ENCODE peak calls at places on chromosomes 16 and 17, in five cellular contexts. One of them, this sample, is unnamed. For H3K4me1, the result is how much of the 10 kb centered on the place peaks cover.

GRCh38 chr17:2924211-2924610 is 128.0 kb downstream of the RAP1GAP2 start:
- DNase-seq in adrenal gland: no peak
- DNase-seq in ovary: no peak
- DNase-seq in heart left ventricle: no peak
- DNase-seq in transverse colon: no peak
- DNase-seq in this sample: no peak

GRCh38 chr16:51592013-51592501 is 441.0 kb upstream of the SALL1 start:
- DNase-seq in heart left ventricle: no peak
- DNase-seq in ovary: no peak
- DNase-seq in adrenal gland: no peak
- DNase-seq in transverse colon: no peak
- DNase-seq in this sample: no peak

GRCh38 chr17:55706808-55707773 is 15.6 kb downstream of the TMEM100 start:
- DNase-seq in ovary: no peak
- DNase-seq in transverse colon: no peak
- DNase-seq in adrenal gland: no peak
- DNase-seq in heart left ventricle: no peak
- DNase-seq in this sample: no peak

GRCh38 chr17:37148171-37148570 is 199.4 kb downstream of the AATF start:
- DNase-seq in heart left ventricle: no peak
- DNase-seq in transverse colon: no peak
- DNase-seq in ovary: no peak
- DNase-seq in adrenal gland: no peak
- DNase-seq in this sample: no peak

GRCh38 chr16:15743657-15744056 is 93.6 kb downstream of the NDE1 start:
- DNase-seq in adrenal gland: no peak
- DNase-seq in ovary: no peak
- DNase-seq in heart left ventricle: no peak
- DNase-seq in transverse colon: no peak
- DNase-seq in this sample: no peak

GRCh38 chr17:78258323-78259229 is 27.1 kb downstream of the TMEM235 start:
- DNase-seq in heart left ventricle: peak
- DNase-seq in ovary: peak
- DNase-seq in adrenal gland: no peak
- DNase-seq in transverse colon: no peak
- DNase-seq in this sample: peak

GRCh38 chr17:7293821-7294613 is 422 bp downstream of the YBX2 start:
- DNase-seq in transverse colon: peak
- DNase-seq in heart left ventricle: no peak
- DNase-seq in ovary: no peak
- DNase-seq in adrenal gland: peak
- DNase-seq in this sample: no peak

GRCh38 chr17:44794699-44795413 is 35.2 kb downstream of the GJC1 start:
- DNase-seq in adrenal gland: no peak
- DNase-seq in ovary: peak
- DNase-seq in heart left ventricle: no peak
- DNase-seq in transverse colon: no peak
- DNase-seq in this sample: no peak

GRCh38 chr16:84052071-84052622 is 9.6 kb upstream of the SLC38A8 start:
- DNase-seq in transverse colon: no peak
- DNase-seq in ovary: peak
- DNase-seq in heart left ventricle: peak
- DNase-seq in adrenal gland: no peak
- DNase-seq in this sample: peak

GRCh38 chr16:22007509-22008214 is at the start of gene MOSMO:
- DNase-seq in adrenal gland: peak
- DNase-seq in transverse colon: peak
- DNase-seq in ovary: peak
- DNase-seq in heart left ventricle: peak
- DNase-seq in this sample: peak

GRCh38 chr16:19438739-19439138 is 21.1 kb downstream of the TMC5 start:
- DNase-seq in heart left ventricle: no peak
- DNase-seq in ovary: no peak
- DNase-seq in adrenal gland: no peak
- DNase-seq in transverse colon: no peak
- DNase-seq in this sample: no peak

GRCh38 chr17:57853695-57854094 is 3.9 kb upstream of the MRPS23 start:
- DNase-seq in heart left ventricle: peak
- DNase-seq in ovary: no peak
- DNase-seq in transverse colon: peak
- DNase-seq in adrenal gland: peak
- DNase-seq in this sample: no peak

GRCh38 chr17:60135951-60136666 is 13.7 kb upstream of the CA4 start:
- DNase-seq in adrenal gland: no peak
- DNase-seq in ovary: no peak
- DNase-seq in heart left ventricle: no peak
- DNase-seq in transverse colon: peak
- DNase-seq in this sample: peak

GRCh38 chr17:71084219-71084618 is 914.9 kb downstream of the KCNJ2 start:
- DNase-seq in ovary: no peak
- DNase-seq in adrenal gland: peak
- DNase-seq in heart left ventricle: no peak
- DNase-seq in transverse colon: peak
- DNase-seq in this sample: peak

DNA sequence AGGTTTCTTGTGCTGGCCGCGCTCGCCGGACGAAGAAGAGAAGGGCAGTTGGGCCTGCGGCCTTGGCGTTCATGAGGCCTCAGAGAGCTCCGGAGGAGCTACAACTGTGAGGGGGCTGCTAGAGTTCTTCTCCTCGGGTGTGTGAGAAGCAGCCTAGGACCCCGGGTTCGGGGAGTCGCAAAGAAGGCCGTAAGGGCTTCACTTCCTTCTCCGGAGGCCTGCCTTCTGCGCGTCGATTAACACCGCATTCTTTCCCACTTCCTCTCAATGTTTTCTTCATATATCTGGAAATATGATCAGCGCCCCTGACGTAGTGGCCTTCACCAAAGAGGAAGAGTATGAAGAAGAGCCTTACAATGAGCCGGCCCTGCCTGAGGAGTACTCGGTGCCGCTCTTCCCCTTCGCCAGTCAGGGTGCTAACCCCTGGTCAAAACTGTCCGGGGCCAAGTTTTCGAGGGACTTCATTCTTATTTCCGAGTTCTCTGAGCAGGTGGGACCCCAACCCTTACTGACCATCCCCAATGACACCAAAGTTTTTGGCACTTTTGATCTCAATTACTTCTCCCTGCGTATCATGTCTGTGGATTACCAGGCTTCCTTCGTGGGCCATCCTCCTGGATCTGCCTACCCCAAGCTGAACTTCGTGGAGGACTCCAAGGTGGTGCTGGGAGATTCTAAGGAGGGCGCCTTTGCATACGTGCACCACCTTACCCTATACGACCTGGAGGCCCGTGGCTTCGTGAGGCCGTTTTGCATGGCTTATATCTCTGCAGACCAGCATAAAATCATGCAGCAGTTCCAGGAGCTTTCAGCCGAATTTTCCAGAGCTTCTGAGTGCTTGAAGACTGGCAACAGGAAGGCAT is 636 bp downstream of the SMCR8 start:
- DNase-seq in adrenal gland: no peak
- DNase-seq in transverse colon: peak
- DNase-seq in heart left ventricle: no peak
- DNase-seq in ovary: no peak
- DNase-seq in this sample: no peak
- TF ChIP-seq POLR2A in adrenal gland: no peak
- TF ChIP-seq POLR2A in transverse colon: no peak
- TF ChIP-seq POLR2A in heart left ventricle: no peak
- TF ChIP-seq POLR2A in ovary: no peak
- TF ChIP-seq POLR2A in this sample: no peak

GRCh38 chr17:73318427-73318813 is 6.6 kb upstream of the CDC42EP4 start:
- DNase-seq in ovary: no peak
- DNase-seq in adrenal gland: no peak
- DNase-seq in heart left ventricle: no peak
- DNase-seq in transverse colon: no peak
- DNase-seq in this sample: no peak

GRCh38 chr17:73317554-73318426 is 6.0 kb upstream of the CDC42EP4 start:
- DNase-seq in ovary: no peak
- DNase-seq in heart left ventricle: no peak
- DNase-seq in transverse colon: no peak
- DNase-seq in adrenal gland: no peak
- DNase-seq in this sample: no peak

GRCh38 chr17:73320601-73321264 is 8.9 kb upstream of the CDC42EP4 start:
- DNase-seq in ovary: no peak
- DNase-seq in heart left ventricle: no peak
- DNase-seq in adrenal gland: peak
- DNase-seq in transverse colon: no peak
- DNase-seq in this sample: no peak

GRCh38 chr17:73318861-73319260 is 7.1 kb upstream of the CDC42EP4 start:
- DNase-seq in heart left ventricle: no peak
- DNase-seq in adrenal gland: no peak
- DNase-seq in transverse colon: no peak
- DNase-seq in ovary: no peak
- DNase-seq in this sample: no peak

DNA sequence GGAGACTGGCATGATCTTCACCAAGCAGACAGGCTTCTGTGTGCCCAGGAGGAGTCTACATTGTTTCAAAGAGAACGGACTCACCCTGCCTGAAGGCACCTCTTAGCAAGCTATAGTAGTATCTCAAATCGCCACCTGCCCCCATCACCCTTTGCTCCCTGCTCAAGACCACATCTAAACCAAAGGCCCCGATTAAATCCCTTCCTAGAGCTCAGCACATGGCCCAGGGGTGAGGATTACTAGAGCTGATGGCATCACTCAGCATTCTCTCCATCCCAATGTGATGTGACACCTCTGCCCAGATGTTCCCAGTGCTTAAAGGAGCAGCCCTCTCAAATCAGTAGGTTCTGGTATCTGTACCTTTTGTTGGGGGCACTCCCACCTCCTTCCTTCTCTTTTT is 8.0 kb upstream of the CDC42EP4 start:
- DNase-seq in adrenal gland: no peak
- DNase-seq in heart left ventricle: no peak
- DNase-seq in ovary: no peak
- DNase-seq in transverse colon: no peak
- DNase-seq in this sample: no peak
- H3K4me1 ChIP-seq in adrenal gland: under half
- H3K4me1 ChIP-seq in heart left ventricle: under half
- H3K4me1 ChIP-seq in ovary: under half
- H3K4me1 ChIP-seq in transverse colon: under half
- H3K4me1 ChIP-seq in this sample: under half

GRCh38 chr16:708959-709358 is 3.4 kb upstream of the FBXL16 start:
- DNase-seq in transverse colon: no peak
- DNase-seq in adrenal gland: no peak
- DNase-seq in heart left ventricle: no peak
- DNase-seq in ovary: no peak
- DNase-seq in this sample: no peak

GRCh38 chr16:710500-711075 is 4.3 kb upstream of the METRN start:
- DNase-seq in transverse colon: no peak
- DNase-seq in heart left ventricle: no peak
- DNase-seq in adrenal gland: no peak
- DNase-seq in ovary: no peak
- DNase-seq in this sample: no peak

GRCh38 chr16:711084-711483 is 3.8 kb upstream of the METRN start:
- DNase-seq in ovary: no peak
- DNase-seq in heart left ventricle: no peak
- DNase-seq in adrenal gland: no peak
- DNase-seq in transverse colon: no peak
- DNase-seq in this sample: no peak

GRCh38 chr16:708019-708418 is 2.4 kb upstream of the FBXL16 start:
- DNase-seq in ovary: no peak
- DNase-seq in adrenal gland: no peak
- DNase-seq in transverse colon: no peak
- DNase-seq in heart left ventricle: no peak
- DNase-seq in this sample: no peak

DNA sequence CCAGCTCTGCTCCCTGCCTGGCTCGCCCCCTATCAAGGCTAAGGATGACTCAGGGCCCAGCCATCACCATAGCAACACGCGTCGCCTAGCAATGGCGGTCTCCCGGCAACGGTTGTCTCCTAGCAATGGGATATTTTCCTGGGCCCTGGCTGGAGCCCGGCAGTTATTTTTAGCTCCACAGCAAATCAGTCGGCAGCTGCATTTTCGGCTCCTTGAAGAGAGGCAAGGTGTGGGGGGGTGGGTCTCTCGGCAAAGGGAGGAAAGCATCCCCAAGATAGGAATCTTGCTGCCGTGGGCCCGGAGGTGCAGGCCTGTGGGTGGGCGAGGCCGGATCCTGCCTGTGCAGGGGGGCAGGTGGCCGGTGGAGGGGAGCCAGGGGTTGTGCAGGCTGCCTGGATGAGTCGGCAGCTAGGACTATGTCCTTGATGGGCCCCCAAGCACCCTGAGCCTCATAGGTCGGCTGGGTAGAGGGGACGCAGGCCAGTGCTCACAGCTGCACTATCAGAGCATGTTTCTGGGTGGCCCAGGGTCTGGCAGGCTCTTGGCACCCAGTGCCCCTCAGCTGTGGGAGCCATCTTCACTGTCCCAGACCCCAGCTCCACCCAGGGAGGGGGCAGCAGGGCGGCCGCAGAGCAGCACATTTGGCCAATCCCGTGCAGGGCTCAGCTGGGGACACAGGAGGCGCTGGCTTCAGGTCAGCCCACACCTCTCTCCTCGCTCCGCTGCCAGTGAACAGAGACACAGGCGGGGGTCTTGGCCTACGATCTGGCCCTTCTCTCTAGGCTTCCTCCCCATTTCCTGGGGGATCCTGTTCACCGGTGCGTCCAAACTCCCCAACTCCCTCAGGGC is 4.3 kb upstream of the FBXL16 start:
- DNase-seq in adrenal gland: peak
- DNase-seq in heart left ventricle: peak
- DNase-seq in transverse colon: no peak
- DNase-seq in ovary: no peak
- DNase-seq in this sample: no peak
- H3K27ac ChIP-seq in adrenal gland: no peak
- H3K27ac ChIP-seq in heart left ventricle: no peak
- H3K27ac ChIP-seq in transverse colon: no peak
- H3K27ac ChIP-seq in ovary: no peak
- H3K27ac ChIP-seq in this sample: no peak

GRCh38 chr16:14301150-14302030 is 230.3 kb downstream of the MRTFB start:
- DNase-seq in transverse colon: peak
- DNase-seq in heart left ventricle: no peak
- DNase-seq in ovary: peak
- DNase-seq in adrenal gland: peak
- DNase-seq in this sample: peak

GRCh38 chr16:14302399-14303181 is 231.5 kb downstream of the MRTFB start:
- DNase-seq in transverse colon: peak
- DNase-seq in heart left ventricle: no peak
- DNase-seq in adrenal gland: peak
- DNase-seq in ovary: peak
- DNase-seq in this sample: peak

GRCh38 chr16:14302031-14302398 is 230.9 kb downstream of the MRTFB start:
- DNase-seq in transverse colon: peak
- DNase-seq in heart left ventricle: peak
- DNase-seq in ovary: peak
- DNase-seq in adrenal gland: peak
- DNase-seq in this sample: peak

GRCh38 chr16:14298374-14299122 is 227.4 kb downstream of the MRTFB start:
- DNase-seq in transverse colon: no peak
- DNase-seq in adrenal gland: no peak
- DNase-seq in heart left ventricle: no peak
- DNase-seq in ovary: peak
- DNase-seq in this sample: no peak

DNA sequence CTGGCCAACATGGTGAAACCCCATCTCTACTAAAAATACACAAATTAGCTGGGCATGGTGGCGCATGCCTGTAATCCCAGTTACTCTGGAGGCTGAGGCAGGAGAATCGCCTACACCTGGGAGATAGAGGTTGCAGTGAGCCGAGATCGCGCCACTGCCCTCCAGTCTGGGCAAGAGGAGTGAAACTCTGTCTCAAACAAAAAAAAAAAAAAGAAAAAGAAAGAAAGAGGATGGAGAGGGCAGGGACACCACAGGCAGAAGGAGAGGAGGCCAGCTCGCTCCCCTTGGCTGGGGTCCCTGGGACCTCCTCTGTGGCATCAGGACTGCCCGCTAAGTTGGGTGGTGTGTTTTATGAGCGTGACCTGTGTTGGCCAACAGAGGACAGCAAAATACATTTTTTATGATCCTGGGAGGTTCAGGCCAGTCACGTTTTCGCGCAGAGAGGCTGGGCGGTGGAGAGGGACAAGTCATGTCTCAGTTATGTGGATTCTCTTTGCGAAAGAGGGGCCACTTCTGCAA is 229.6 kb downstream of the MRTFB start:
- DNase-seq in heart left ventricle: peak
- DNase-seq in ovary: peak
- DNase-seq in transverse colon: peak
- DNase-seq in adrenal gland: peak
- DNase-seq in this sample: peak
- TF ChIP-seq POLR2A in heart left ventricle: no peak
- TF ChIP-seq POLR2A in ovary: no peak
- TF ChIP-seq POLR2A in transverse colon: no peak
- TF ChIP-seq POLR2A in adrenal gland: peak
- TF ChIP-seq POLR2A in this sample: no peak